ENCODE peak calls at places on chromosomes 16 and 17, in four cellular contexts. L is activated CD4-positive, CD25-positive, alpha-beta regulatory T cell; U is type B pancreatic cell; X is bronchial epithelial cell. G is an unnamed sample.

GRCh38 chr17:43528988-43529814 is 16.9 kb downstream of the ETV4 start:
- DNase-seq in L (no peak), U (no peak), X (no peak), G (no peak)

GRCh38 chr16:85515830-85516397 is 97.2 kb upstream of the GSE1 start:
- DNase-seq in L (no peak), U (no peak), X (no peak), G (peak)

GRCh38 chr17:82121660-82122629 is 23.9 kb upstream of the FASN start:
- DNase-seq in L (no peak), U (no peak), X (no peak), G (no peak)

GRCh38 chr17:17445925-17446665 is 30.7 kb upstream of the MED9 start:
- DNase-seq in L (no peak), U (no peak), X (peak), G (no peak)

GRCh38 chr17:46772879-46773620 is 45.4 kb downstream of the WNT3 start:
- DNase-seq in L (no peak), U (no peak), X (no peak), G (no peak)

GRCh38 chr16:65922923-65923322 is 443.6 kb upstream of the CDH5 start:
- DNase-seq in L (no peak), U (no peak), X (no peak), G (no peak)

GRCh38 chr16:77613115-77613514 is 109.2 kb upstream of the NUDT7 start:
- DNase-seq in L (no peak), U (no peak), X (no peak), G (no peak)

GRCh38 chr17:61459968-61460718 is 7.9 kb downstream of the TBX4 start:
- DNase-seq in L (no peak), U (peak), X (no peak), G (no peak)

GRCh38 chr17:50847566-50847965 is 12.2 kb downstream of the WFIKKN2 start:
- DNase-seq in L (no peak), U (peak), X (no peak), G (no peak)

GRCh38 chr17:21235921-21236320 is 17.3 kb downstream of the NATD1 start:
- DNase-seq in L (no peak), U (no peak), X (no peak), G (no peak)

GRCh38 chr17:72187544-72187943 is 66.7 kb downstream of the SOX9 start:
- DNase-seq in L (no peak), U (no peak), X (no peak), G (no peak)

GRCh38 chr16:9225527-9226316 is 134.3 kb downstream of the HAPSTR1 start:
- DNase-seq in L (no peak), U (no peak), X (no peak), G (no peak)

GRCh38 chr17:80992077-80992947 is 671 bp downstream of the CHMP6 start:
- DNase-seq in L (no peak), U (no peak), X (no peak), G (no peak)

GRCh38 chr17:55354010-55354409 is 67.6 kb downstream of the MMD start:
- DNase-seq in L (no peak), U (no peak), X (no peak), G (no peak)

GRCh38 chr16:13403326-13403725 is 501.9 kb downstream of the SHISA9 start:
- DNase-seq in L (no peak), U (no peak), X (no peak), G (no peak)

GRCh38 chr17:61405047-61405685 is 5.5 kb downstream of the TBX2 start:
- DNase-seq in L (no peak), U (no peak), X (no peak), G (peak)

GRCh38 chr16:67277294-67277998 is 1.9 kb upstream of the PLEKHG4 start:
- DNase-seq in L (no peak), U (no peak), X (peak), G (peak)

GRCh38 chr16:71669926-71670536 is 44.0 kb downstream of the MARVELD3 start:
- DNase-seq in L (no peak), U (no peak), X (no peak), G (no peak)

GRCh38 chr17:13476722-13477121 is 125.0 kb downstream of the HS3ST3A1 start:
- DNase-seq in L (no peak), U (no peak), X (no peak), G (no peak)

GRCh38 chr16:53974484-53975115 is 270.6 kb downstream of the FTO start:
- DNase-seq in L (no peak), U (no peak), X (no peak), G (no peak)

GRCh38 chr16:12507366-12507765 is 296.3 kb downstream of the CPPED1 start:
- DNase-seq in L (no peak), U (no peak), X (peak), G (no peak)

GRCh38 chr17:46061435-46061834 is 62.4 kb downstream of the STH start:
- DNase-seq in L (no peak), U (no peak), X (peak), G (no peak)

GRCh38 chr17:44092051-44092450 is 21.5 kb downstream of the G6PC3 start:
- DNase-seq in L (no peak), U (no peak), X (no peak), G (no peak)

GRCh38 chr17:17538417-17539391 is 42.5 kb upstream of the RASD1 start:
- DNase-seq in L (no peak), U (no peak), X (peak), G (no peak)

GRCh38 chr17:78133971-78134898 is 3.7 kb downstream of the TMC8 start:
- DNase-seq in L (peak), U (no peak), X (peak), G (peak)

GRCh38 chr16:19223235-19223847 is 55.3 kb downstream of the SYT17 start:
- DNase-seq in L (no peak), U (no peak), X (peak), G (no peak)

GRCh38 chr16:86465434-86465833 is 44.9 kb upstream of the FOXF1 start:
- DNase-seq in L (no peak), U (no peak), X (no peak), G (no peak)

GRCh38 chr17:67531291-67531690 is 154.2 kb downstream of the PITPNC1 start:
- DNase-seq in L (no peak), U (no peak), X (no peak), G (no peak)

GRCh38 chr16:14061732-14062259 is 9.3 kb upstream of the MRTFB start:
- DNase-seq in L (no peak), U (no peak), X (no peak), G (no peak)

GRCh38 chr17:44004761-44005526 is 522 bp downstream of the NAGS start:
- DNase-seq in L (no peak), U (no peak), X (peak), G (peak)

GRCh38 chr16:50997679-50998078 is 153.4 kb downstream of the SALL1 start:
- DNase-seq in L (no peak), U (no peak), X (no peak), G (no peak)

GRCh38 chr17:1995321-1996242 is 29.6 kb downstream of the RTN4RL1 start:
- DNase-seq in L (no peak), U (no peak), X (no peak), G (no peak)

GRCh38 chr17:79645777-79646088 is 34.9 kb upstream of the RBFOX3 start:
- DNase-seq in L (no peak), U (no peak), X (no peak), G (peak)

GRCh38 chr17:67570797-67571196 is 146.9 kb upstream of the NOL11 start:
- DNase-seq in L (no peak), U (no peak), X (no peak), G (no peak)

GRCh38 chr16:1990336-1991134 is 765 bp downstream of the SYNGR3 start:
- DNase-seq in L (no peak), U (no peak), X (no peak), G (no peak)

GRCh38 chr16:20681821-20682736 is 15.4 kb downstream of the ACSM1 start:
- DNase-seq in L (no peak), U (no peak), X (no peak), G (no peak)

GRCh38 chr17:2343421-2343820 is 6.1 kb downstream of the SGSM2 start:
- DNase-seq in L (no peak), U (no peak), X (peak), G (no peak)